ENCODE peak calls at places on chromosomes 1 and 21, in nine cellular contexts. W is GOT3; K is activated CD4-positive, alpha-beta T cell treated with anti-CD3 and anti-CD28 coated beads for 4 hours; V is germinal center; U is progenitor cell of endocrine pancreas; M is body of pancreas; L is fibroblast of lung; N is heart right ventricle; H is cerebellar cortex. E is an unnamed sample.

GRCh38 chr1:203099121-203099520 is 13.3 kb upstream of the MYOG start:
- DNase-seq in L (no peak), N (no peak), V (no peak), W (no peak), H (no peak), K (no peak), M (no peak), U (no peak), E (no peak)

GRCh38 chr21:42657676-42658319 is 4.4 kb downstream of the PDE9A start:
- DNase-seq in U (no peak), M (no peak), K (no peak), L (no peak), V (no peak), N (no peak), W (no peak), H (no peak), E (peak; percentile 34)

GRCh38 chr1:3698660-3699408 is 46.5 kb downstream of the TP73 start:
- DNase-seq in N (no peak), U (no peak), L (no peak), M (no peak), K (no peak), W (no peak), V (no peak), H (no peak), E (no peak)

GRCh38 chr1:51648180-51649109 is 31.6 kb downstream of the OSBPL9 start:
- DNase-seq in W (no peak), M (no peak), N (no peak), U (no peak), V (no peak), K (no peak), L (peak; percentile 89), H (peak; percentile 20), E (no peak)

GRCh38 chr1:44608141-44608540 is 66.1 kb downstream of the TMEM53 start:
- DNase-seq in W (no peak), M (no peak), K (no peak), N (no peak), L (no peak), H (no peak), U (no peak), V (no peak), E (no peak)

GRCh38 chr21:37675202-37675801 is 241.0 kb downstream of the KCNJ6 start:
- DNase-seq in H (peak; percentile 63), U (peak; percentile 64), M (peak; percentile 65), L (peak; percentile 49), W (no peak), V (peak; percentile 61), K (peak; percentile 28), N (peak; percentile 48), E (peak; percentile 62)

GRCh38 chr1:32250893-32251716 is at the start of gene LCK:
- DNase-seq in U (no peak), W (no peak), V (peak; percentile 73), L (no peak), H (no peak), M (no peak), K (peak; percentile 67), N (no peak), E (no peak)

GRCh38 chr1:100575406-100575805 is 37.5 kb downstream of the GPR88 start:
- DNase-seq in L (peak; percentile 5), H (no peak), M (no peak), V (no peak), W (no peak), K (no peak), U (no peak), N (no peak), E (no peak)

GRCh38 chr1:20604678-20605077 is 15.8 kb downstream of the CDA start:
- DNase-seq in M (no peak), H (no peak), V (no peak), N (no peak), W (no peak), L (no peak), K (no peak), U (no peak), E (no peak)

GRCh38 chr1:37184789-37185188 is 150.5 kb upstream of the GRIK3 start:
- DNase-seq in M (no peak), H (no peak), K (no peak), U (no peak), W (no peak), L (no peak), V (no peak), N (no peak), E (no peak)

GRCh38 chr1:94329276-94329675 is 88.9 kb upstream of the ABCD3 start:
- DNase-seq in M (no peak), U (no peak), N (no peak), H (no peak), L (no peak), K (no peak), W (no peak), V (no peak), E (no peak)

GRCh38 chr21:45303111-45303615 is 15.5 kb upstream of the POFUT2 start:
- DNase-seq in N (no peak), H (no peak), V (no peak), W (no peak), K (no peak), L (no peak), U (no peak), M (no peak), E (peak; percentile 54)